ENCODE peak calls at places on chromosomes 12 and 14, in eight cellular contexts. L, U, D, F, O, E, C and X are unnamed samples. For H3K4me1, the result is how much of the 10 kb centered on the place peaks cover.

GRCh38 chr12:128843538-128843937 is 9.7 kb upstream of the GLT1D1 start:
- DNase-seq in U (no peak), F (no peak), O (no peak), D (no peak), L (no peak), E (no peak), C (no peak), X (no peak)

GRCh38 chr14:53605562-53605961 is 351.1 kb downstream of the BMP4 start:
- DNase-seq in L (no peak), D (no peak), C (no peak), F (no peak), E (no peak), U (no peak), O (no peak), X (no peak)

GRCh38 chr12:28540324-28540714 is 350.1 kb downstream of the CCDC91 start:
- DNase-seq in F (no peak), D (no peak), E (no peak), U (no peak), O (no peak), C (peak), L (no peak), X (no peak)

GRCh38 chr12:131944601-131945251 is 5.0 kb upstream of the EP400 start:
- DNase-seq in D (no peak), L (no peak), C (no peak), O (no peak), F (peak), E (no peak), U (no peak), X (no peak)

GRCh38 chr12:91483471-91483985 is 300.9 kb upstream of the DCN start:
- DNase-seq in F (no peak), E (no peak), C (no peak), D (peak), L (no peak), O (no peak), U (no peak), X (peak)

GRCh38 chr12:86634706-86635410 is 378.7 kb upstream of the MGAT4C start:
- DNase-seq in D (peak), O (no peak), E (no peak), U (no peak), C (peak), L (peak), F (no peak), X (no peak)

GRCh38 chr12:131511803-131512564 is 198.9 kb upstream of the SFSWAP start:
- DNase-seq in C (no peak), D (no peak), E (no peak), F (no peak), L (no peak), U (no peak), O (no peak), X (no peak)

GRCh38 chr12:16165506-16165905 is 112.0 kb downstream of the SLC15A5 start:
- DNase-seq in E (no peak), L (peak), O (no peak), C (peak), D (peak), F (no peak), U (peak), X (peak)

GRCh38 chr14:24065408-24065807 is 6.0 kb upstream of the CPNE6 start:
- DNase-seq in U (no peak), D (no peak), O (no peak), E (no peak), L (no peak), C (no peak), F (no peak), X (no peak)

GRCh38 chr12:95343461-95344230 is 126.0 kb downstream of the VEZT start:
- DNase-seq in U (no peak), E (no peak), F (no peak), O (no peak), C (no peak), D (no peak), L (no peak), X (no peak)

GRCh38 chr14:24710403-24711063 is 76.5 kb upstream of the GZMB start:
- DNase-seq in D (peak), E (peak), U (peak), C (peak), L (peak), F (peak), O (peak), X (peak)

GRCh38 chr14:104110491-104111209 is 25.1 kb downstream of the ASPG start:
- DNase-seq in L (no peak), F (no peak), D (no peak), O (no peak), U (no peak), C (no peak), E (no peak), X (peak)

GRCh38 chr12:51183816-51184215 is 10.9 kb upstream of the TFCP2 start:
- DNase-seq in O (no peak), D (no peak), C (no peak), E (peak), U (no peak), L (peak), F (peak), X (peak)

GRCh38 chr14:99188721-99189120 is 83.3 kb downstream of the BCL11B start:
- DNase-seq in F (peak), E (no peak), O (peak), U (no peak), C (peak), D (no peak), L (no peak), X (no peak)

GRCh38 chr12:1926274-1926673 is 7.8 kb upstream of the CACNA2D4 start:
- DNase-seq in D (no peak), E (no peak), C (no peak), O (no peak), U (no peak), F (no peak), L (no peak), X (no peak)

GRCh38 chr12:20716037-20716436 is 20.9 kb downstream of the SLCO1C1 start:
- DNase-seq in L (peak), C (no peak), U (peak), F (no peak), E (no peak), O (no peak), D (peak), X (no peak)

GRCh38 chr12:109938947-109939346 is 38.9 kb downstream of the TCHP start:
- DNase-seq in F (no peak), D (no peak), L (no peak), O (no peak), U (no peak), C (no peak), E (no peak), X (no peak)

GRCh38 chr14:77912754-77913556 is 113.0 kb downstream of the ADCK1 start:
- DNase-seq in O (no peak), D (no peak), C (no peak), F (no peak), L (no peak), E (no peak), U (no peak), X (no peak)

GRCh38 chr12:2959194-2959507 is at the start of gene TEAD4:
- DNase-seq in U (peak), D (peak), L (peak), O (no peak), F (peak), E (peak), C (peak), X (peak)

GRCh38 chr12:78403136-78403535 is 461.4 kb upstream of the SYT1 start:
- DNase-seq in E (no peak), U (no peak), O (no peak), D (peak), C (peak), L (peak), F (no peak), X (peak)

GRCh38 chr12:131372706-131373195 is 338.1 kb upstream of the SFSWAP start:
- DNase-seq in L (no peak), F (no peak), E (no peak), D (no peak), C (no peak), U (no peak), O (no peak), X (no peak)

GRCh38 chr14:36684946-36685345 is 23.3 kb downstream of the PAX9 start:
- DNase-seq in D (no peak), O (no peak), F (no peak), E (no peak), C (no peak), U (no peak), L (no peak), X (no peak)

GRCh38 chr12:47022296-47022695 is 57.1 kb upstream of the PCED1B start:
- DNase-seq in C (peak), L (peak), D (no peak), E (no peak), F (no peak), U (no peak), O (no peak), X (no peak)

GRCh38 chr12:113298861-113299545 is 35.9 kb downstream of the SLC8B1 start:
- DNase-seq in F (no peak), C (no peak), U (no peak), E (peak), O (no peak), D (no peak), L (no peak), X (no peak)

GRCh38 chr12:100303831-100304230 is 36.9 kb downstream of the SCYL2 start:
- DNase-seq in F (no peak), C (no peak), L (no peak), E (no peak), D (no peak), O (no peak), U (no peak), X (no peak)

GRCh38 chr14:20799955-20800544 is 2.6 kb downstream of the RNASE1 start:
- DNase-seq in D (no peak), O (no peak), E (peak), L (peak), U (no peak), F (peak), C (no peak), X (no peak)

GRCh38 chr14:54976316-54976715 is 50.6 kb downstream of the WDHD1 start:
- DNase-seq in E (no peak), L (peak), C (peak), F (no peak), O (no peak), D (no peak), U (no peak), X (no peak)

DNA sequence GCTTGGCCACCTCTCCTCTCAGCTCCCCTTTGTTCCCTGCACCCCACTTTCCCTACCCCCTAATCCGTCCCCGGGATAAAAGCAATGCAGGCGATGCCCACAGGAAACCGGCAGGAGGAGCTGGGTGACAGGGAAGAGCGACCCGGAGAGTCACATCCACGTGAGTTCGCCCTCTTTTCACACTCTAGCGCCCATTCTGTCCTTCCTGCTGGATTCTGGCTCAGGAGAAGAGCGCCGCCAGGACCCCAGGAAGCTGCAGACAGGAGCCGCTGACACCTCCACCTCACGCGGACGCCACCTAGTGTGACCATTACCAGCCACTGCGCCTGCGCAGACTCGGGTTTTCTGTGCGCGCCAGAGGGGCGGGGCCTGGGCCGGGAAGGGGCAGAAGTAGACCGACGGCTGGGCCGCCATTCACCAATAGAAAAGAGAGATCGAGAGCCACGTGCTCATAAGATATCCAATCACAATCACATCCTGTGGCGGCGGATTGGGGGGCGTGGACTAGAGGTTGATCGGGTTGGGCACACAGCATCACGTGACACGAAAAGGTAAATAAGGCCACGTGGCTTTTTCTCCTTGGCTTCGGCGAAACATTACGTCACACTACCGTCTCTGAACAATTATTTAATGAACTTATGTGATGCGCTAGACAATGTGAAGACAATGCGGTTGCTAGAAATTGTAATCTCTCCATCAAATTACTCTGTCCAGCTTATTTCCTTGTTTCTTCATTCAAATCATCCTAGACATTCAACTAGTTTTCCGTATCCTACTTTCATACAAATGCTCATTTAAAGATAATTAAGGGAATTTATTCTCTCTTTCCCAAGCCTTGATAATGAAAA is 10.1 kb downstream of the PLA2G1B start:
- DNase-seq in C (peak), O (peak), U (peak), F (peak), E (peak), D (peak), L (peak), X (peak)
- H3K27ac ChIP-seq in C (peak), O (peak), U (peak), F (peak), E (peak), D (peak), L (peak), X (peak)

GRCh38 chr12:122097641-122098364 is 19.2 kb downstream of the MLXIP start:
- DNase-seq in C (peak), F (peak), O (no peak), L (peak), E (peak), D (peak), U (no peak), X (peak)

GRCh38 chr12:122099856-122100255 is 21.3 kb downstream of the MLXIP start:
- DNase-seq in D (no peak), F (no peak), C (no peak), O (no peak), E (no peak), L (no peak), U (no peak), X (no peak)

GRCh38 chr12:122099280-122099749 is 20.8 kb downstream of the MLXIP start:
- DNase-seq in U (no peak), L (no peak), E (no peak), D (no peak), O (no peak), F (no peak), C (no peak), X (peak)

GRCh38 chr12:122102331-122102730 is 23.8 kb downstream of the MLXIP start:
- DNase-seq in U (no peak), O (no peak), E (peak), D (no peak), L (no peak), C (no peak), F (no peak), X (no peak)

DNA sequence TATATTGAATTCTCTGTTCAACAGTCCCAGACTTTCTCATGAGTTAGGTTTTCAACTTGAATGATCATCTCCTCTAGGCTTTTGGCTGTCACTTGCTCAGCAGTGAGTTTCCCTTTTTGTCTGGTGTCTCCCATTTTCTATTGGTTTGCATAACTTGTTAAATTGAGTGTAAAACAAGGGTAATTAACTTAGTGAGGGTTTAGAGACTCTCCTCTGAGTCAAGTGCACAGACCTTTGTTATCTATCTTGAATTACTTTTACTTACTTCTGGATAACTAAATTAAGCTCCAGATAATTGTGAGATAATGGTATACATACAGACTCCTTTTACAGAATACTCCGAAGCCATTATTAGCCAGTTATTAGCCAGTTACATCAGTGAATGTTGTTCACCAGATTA is 22.0 kb downstream of the MLXIP start:
- DNase-seq in U (no peak), E (no peak), O (no peak), F (no peak), D (no peak), L (no peak), C (no peak), X (no peak)
- H3K4me1 ChIP-seq in U (under half), E (half or more), O (half or more), F (under half), D (half or more), L (under half), C (under half), X (under half)

GRCh38 chr12:123471374-123472068 is 13.6 kb downstream of the SNRNP35 start:
- DNase-seq in F (no peak), D (peak), C (peak), U (no peak), O (no peak), E (peak), L (no peak), X (no peak)

GRCh38 chr12:123469978-123470377 is 12.0 kb downstream of the SNRNP35 start:
- DNase-seq in D (no peak), C (no peak), O (no peak), F (no peak), E (no peak), L (no peak), U (no peak), X (no peak)

GRCh38 chr12:123474493-123475255 is 16.7 kb downstream of the SNRNP35 start:
- DNase-seq in U (no peak), O (no peak), L (no peak), F (no peak), D (no peak), E (no peak), C (no peak), X (no peak)

GRCh38 chr12:123475256-123475703 is 17.3 kb downstream of the SNRNP35 start:
- DNase-seq in F (no peak), U (no peak), D (no peak), C (no peak), E (no peak), L (no peak), O (no peak), X (no peak)

DNA sequence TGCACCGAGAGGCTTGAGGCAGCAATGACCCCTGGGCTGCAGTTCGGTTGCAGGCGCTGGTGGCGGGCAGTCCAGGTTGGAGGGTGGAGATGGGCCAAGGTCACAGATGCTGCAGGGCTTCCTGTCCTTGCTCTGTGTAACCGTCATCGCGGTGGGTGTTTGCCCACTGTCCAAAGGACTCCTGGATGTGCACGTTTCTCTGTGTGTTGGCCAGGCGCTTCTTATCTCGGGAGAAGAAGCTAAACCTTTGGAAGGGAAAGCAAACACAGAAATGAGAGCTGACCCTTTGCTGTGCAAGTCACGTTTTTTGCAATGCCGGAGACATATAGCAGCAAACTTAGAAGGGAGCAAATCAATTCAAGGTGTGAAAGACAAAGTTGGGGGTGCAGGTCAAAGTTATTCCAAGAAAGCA is 14.5 kb downstream of the SNRNP35 start:
- DNase-seq in F (no peak), E (no peak), U (no peak), C (no peak), D (no peak), O (no peak), L (no peak), X (no peak)
- H3K27ac ChIP-seq in F (no peak), E (no peak), U (no peak), C (no peak), D (no peak), O (no peak), L (no peak), X (no peak)

DNA sequence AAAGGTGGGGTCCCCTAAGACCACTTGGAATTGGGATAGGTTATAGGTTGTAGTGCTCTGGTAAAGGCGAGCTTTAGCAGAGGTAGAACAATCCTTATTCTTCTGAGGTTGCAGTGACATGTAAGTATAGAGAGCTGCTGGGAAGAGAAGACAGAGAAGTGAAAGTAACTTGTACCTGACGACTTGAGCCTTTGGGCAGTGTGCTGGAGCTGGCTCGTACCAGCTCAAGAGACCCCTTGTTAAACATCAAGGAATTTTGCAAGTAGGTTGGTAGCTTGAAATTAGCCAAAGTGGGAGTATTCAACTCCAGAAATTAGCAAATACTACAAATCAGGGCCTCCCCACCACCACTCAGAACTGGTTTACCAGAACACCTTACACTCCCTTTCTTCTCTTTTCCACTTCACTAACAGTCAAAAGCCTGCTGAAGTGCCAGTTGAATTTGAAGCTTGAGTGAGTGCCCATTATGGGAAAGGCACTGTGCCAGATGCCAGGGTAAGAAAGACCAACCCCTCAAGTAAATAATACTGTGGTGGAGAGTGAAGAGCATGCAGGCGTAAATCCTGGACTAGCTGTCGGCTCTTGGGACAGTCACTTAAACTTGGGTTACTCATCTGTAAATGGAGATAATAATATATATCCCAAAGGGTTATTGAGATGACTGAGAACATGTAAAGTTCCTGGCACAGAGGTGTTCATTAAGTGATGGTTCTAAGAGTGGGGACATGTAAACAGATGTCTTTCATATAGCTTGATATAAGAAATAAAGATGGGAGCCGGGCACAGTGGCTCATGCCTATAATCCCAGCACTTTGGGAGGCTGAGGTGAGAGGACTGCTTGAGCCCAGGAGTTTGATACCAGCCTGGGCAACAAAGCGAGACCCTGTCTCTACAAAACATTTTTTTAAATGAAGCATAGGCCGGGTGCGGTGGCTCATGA is 27.1 kb upstream of the EID3 start:
- DNase-seq in F (no peak), C (no peak), L (peak), D (peak), U (peak), E (no peak), O (no peak), X (no peak)
- H3K4me1 ChIP-seq in F (under half), C (under half), L (half or more), D (half or more), U (under half), E (under half), O (under half), X (under half)